ENCODE peak calls at places on chromosome 1, in nine cellular contexts. V, I, L, O, R, P, Q, U and X are unnamed samples.

GRCh38 chr1:235069577-235070563 is 58.8 kb downstream of the TOMM20 start:
- DNase-seq in V (no peak), I (peak), L (peak), O (peak), R (peak), P (no peak), Q (no peak), U (peak), X (no peak)

GRCh38 chr1:20472860-20473711 is 12.9 kb downstream of the CAMK2N1 start:
- DNase-seq in V (peak), I (peak), L (peak), O (peak), R (peak), P (peak), Q (no peak), U (peak), X (no peak)

GRCh38 chr1:172990598-172991215 is 60.0 kb downstream of the TNFSF18 start:
- DNase-seq in V (no peak), I (peak), L (no peak), O (peak), R (no peak), P (no peak), Q (peak), U (peak), X (no peak)

GRCh38 chr1:194447635-194448034 is 1261.2 kb upstream of the B3GALT2 start:
- DNase-seq in V (no peak), I (peak), L (no peak), O (no peak), R (no peak), P (no peak), Q (peak), U (peak), X (peak)

GRCh38 chr1:98662354-98662665 is 789 bp downstream of the SNX7 start:
- DNase-seq in V (no peak), I (no peak), L (no peak), O (peak), R (no peak), P (no peak), Q (peak), U (peak), X (no peak)

GRCh38 chr1:223472057-223472456 is 78.8 kb downstream of the CCDC185 start:
- DNase-seq in V (no peak), I (no peak), L (no peak), O (no peak), R (no peak), P (no peak), Q (no peak), U (no peak), X (no peak)

GRCh38 chr1:163205513-163205912 is 2.8 kb upstream of the RGS5 start:
- DNase-seq in V (no peak), I (peak), L (no peak), O (peak), R (no peak), P (no peak), Q (no peak), U (peak), X (no peak)

GRCh38 chr1:41813755-41814694 is 104.7 kb downstream of the HIVEP3 start:
- DNase-seq in V (no peak), I (no peak), L (no peak), O (no peak), R (no peak), P (no peak), Q (no peak), U (no peak), X (no peak)

GRCh38 chr1:172325562-172325961 is 94.9 kb upstream of the C1orf105 start:
- DNase-seq in V (no peak), I (peak), L (peak), O (peak), R (no peak), P (no peak), Q (no peak), U (peak), X (no peak)

GRCh38 chr1:185741551-185741950 is 7.4 kb downstream of the HMCN1 start:
- DNase-seq in V (no peak), I (no peak), L (no peak), O (peak), R (no peak), P (no peak), Q (no peak), U (no peak), X (no peak)

GRCh38 chr1:84478876-84479868 is at the start of gene RPF1:
- DNase-seq in V (peak), I (peak), L (peak), O (peak), R (peak), P (peak), Q (peak), U (peak), X (peak)

GRCh38 chr1:187121661-187122060 is 292.9 kb downstream of the PLA2G4A start:
- DNase-seq in V (no peak), I (no peak), L (no peak), O (no peak), R (no peak), P (no peak), Q (no peak), U (no peak), X (no peak)

GRCh38 chr1:19429611-19430010 is 55.7 kb downstream of the CAPZB start:
- DNase-seq in V (no peak), I (peak), L (no peak), O (no peak), R (no peak), P (no peak), Q (no peak), U (peak), X (no peak)

GRCh38 chr1:218938259-218938658 is 235.4 kb upstream of the LYPLAL1 start:
- DNase-seq in V (no peak), I (no peak), L (no peak), O (peak), R (no peak), P (no peak), Q (no peak), U (peak), X (no peak)

GRCh38 chr1:28601696-28602095 is 9.6 kb downstream of the RAB42 start:
- DNase-seq in V (no peak), I (peak), L (no peak), O (peak), R (no peak), P (no peak), Q (peak), U (peak), X (peak)

GRCh38 chr1:119375366-119375765 is 6.8 kb downstream of the HAO2 start:
- DNase-seq in V (no peak), I (no peak), L (no peak), O (no peak), R (no peak), P (no peak), Q (no peak), U (no peak), X (no peak)

GRCh38 chr1:31583082-31583994 is 7.0 kb downstream of the TINAGL1 start:
- DNase-seq in V (no peak), I (no peak), L (no peak), O (no peak), R (no peak), P (no peak), Q (no peak), U (no peak), X (no peak)

GRCh38 chr1:29793101-29793546 is 556.8 kb downstream of the PTPRU start:
- DNase-seq in V (peak), I (peak), L (peak), O (peak), R (peak), P (peak), Q (peak), U (peak), X (peak)
- TF ChIP-seq CTCF in V (peak), I (peak), L (peak), O (peak), R (peak), P (peak), Q (peak), U (peak), X (peak)

GRCh38 chr1:14773621-14774020 is 175.1 kb downstream of the KAZN start:
- DNase-seq in V (no peak), I (no peak), L (no peak), O (no peak), R (no peak), P (no peak), Q (no peak), U (no peak), X (no peak)

GRCh38 chr1:14765773-14766172 is 167.3 kb downstream of the KAZN start:
- DNase-seq in V (no peak), I (no peak), L (no peak), O (no peak), R (no peak), P (no peak), Q (no peak), U (no peak), X (no peak)

GRCh38 chr1:14768589-14769304 is 170.3 kb downstream of the KAZN start:
- DNase-seq in V (no peak), I (no peak), L (no peak), O (no peak), R (no peak), P (no peak), Q (no peak), U (no peak), X (no peak)

GRCh38 chr1:14767075-14767474 is 168.6 kb downstream of the KAZN start:
- DNase-seq in V (no peak), I (no peak), L (no peak), O (no peak), R (no peak), P (no peak), Q (no peak), U (no peak), X (no peak)

GRCh38 chr1:14769486-14770274 is 171.2 kb downstream of the KAZN start:
- DNase-seq in V (no peak), I (no peak), L (no peak), O (no peak), R (no peak), P (no peak), Q (no peak), U (no peak), X (no peak)
- TF ChIP-seq CTCF in V (no peak), I (no peak), L (no peak), O (no peak), R (no peak), P (no peak), Q (no peak), U (no peak), X (no peak)

DNA sequence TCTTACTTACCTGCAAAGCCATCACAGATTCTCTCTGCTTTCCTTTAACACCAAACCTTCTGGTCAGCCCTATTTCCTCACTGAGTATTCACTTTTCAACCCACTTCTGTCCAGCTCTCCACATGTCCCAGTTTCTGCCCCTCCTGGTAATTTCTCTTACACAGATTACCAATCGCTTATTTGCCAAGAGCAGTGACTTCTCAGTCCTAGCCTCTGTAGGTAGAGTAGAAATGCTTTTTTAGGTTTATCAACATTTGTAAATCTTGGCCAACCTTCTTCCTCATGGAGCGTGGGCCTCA is 33.6 kb upstream of the LRRC8C start:
- DNase-seq in V (no peak), I (no peak), L (no peak), O (no peak), R (no peak), P (no peak), Q (no peak), U (no peak), X (no peak)
- TF ChIP-seq CTCF in V (peak), I (no peak), L (no peak), O (no peak), R (no peak), P (no peak), Q (no peak), U (no peak), X (no peak)

GRCh38 chr1:197521118-197521739 is 253.2 kb downstream of the CRB1 start:
- DNase-seq in V (peak), I (peak), L (no peak), O (peak), R (no peak), P (peak), Q (peak), U (peak), X (peak)

GRCh38 chr1:197519741-197520334 is 251.8 kb downstream of the CRB1 start:
- DNase-seq in V (no peak), I (peak), L (no peak), O (peak), R (no peak), P (no peak), Q (no peak), U (peak), X (no peak)
- TF ChIP-seq CTCF in V (peak), I (peak), L (no peak), O (peak), R (no peak), P (peak), Q (peak), U (no peak), X (peak)

GRCh38 chr1:47389735-47390134 is 26.4 kb upstream of the FOXE3 start:
- DNase-seq in V (no peak), I (no peak), L (no peak), O (no peak), R (no peak), P (no peak), Q (no peak), U (no peak), X (no peak)

GRCh38 chr1:47387921-47388509 is 28.1 kb upstream of the FOXE3 start:
- DNase-seq in V (no peak), I (no peak), L (no peak), O (no peak), R (no peak), P (no peak), Q (no peak), U (no peak), X (no peak)

GRCh38 chr1:47390843-47391242 is 25.2 kb upstream of the FOXE3 start:
- DNase-seq in V (no peak), I (no peak), L (peak), O (no peak), R (no peak), P (no peak), Q (no peak), U (no peak), X (no peak)

GRCh38 chr1:47386268-47386667 is 29.8 kb upstream of the FOXE3 start:
- DNase-seq in V (no peak), I (no peak), L (no peak), O (no peak), R (no peak), P (no peak), Q (no peak), U (no peak), X (no peak)

GRCh38 chr1:47388548-47389238 is 27.4 kb upstream of the FOXE3 start:
- DNase-seq in V (peak), I (peak), L (peak), O (peak), R (peak), P (peak), Q (peak), U (peak), X (peak)
- TF ChIP-seq CTCF in V (peak), I (peak), L (peak), O (peak), R (peak), P (peak), Q (peak), U (peak), X (peak)

GRCh38 chr1:116078699-116079223 is 32.4 kb upstream of the MAB21L3 start:
- DNase-seq in V (no peak), I (no peak), L (no peak), O (no peak), R (no peak), P (no peak), Q (no peak), U (no peak), X (no peak)
- TF ChIP-seq CTCF in V (no peak), I (no peak), L (no peak), O (no peak), R (no peak), P (no peak), Q (no peak), U (no peak), X (no peak)

GRCh38 chr1:190852611-190853010 is 374.9 kb upstream of the BRINP3 start:
- DNase-seq in V (no peak), I (no peak), L (no peak), O (no peak), R (no peak), P (no peak), Q (no peak), U (peak), X (no peak)
- TF ChIP-seq CTCF in V (no peak), I (no peak), L (no peak), O (no peak), R (no peak), P (no peak), Q (no peak), U (no peak), X (no peak)

GRCh38 chr1:157124855-157125254 is 13.3 kb downstream of the ETV3 start:
- DNase-seq in V (no peak), I (no peak), L (no peak), O (no peak), R (no peak), P (no peak), Q (no peak), U (no peak), X (no peak)
- TF ChIP-seq CTCF in V (no peak), I (no peak), L (no peak), O (peak), R (no peak), P (peak), Q (no peak), U (no peak), X (no peak)

GRCh38 chr1:201739492-201740085 is 89.4 kb upstream of the IPO9 start:
- DNase-seq in V (peak), I (no peak), L (peak), O (peak), R (peak), P (peak), Q (no peak), U (no peak), X (no peak)
- TF ChIP-seq CTCF in V (no peak), I (no peak), L (no peak), O (no peak), R (no peak), P (no peak), Q (no peak), U (no peak), X (no peak)